ENCODE peak calls at places on chromosomes 1 and 21, in five cellular contexts. Z, D, B, U and H are unnamed samples.

GRCh38 chr1:157682710-157683437 is 17.7 kb downstream of the FCRL3 start:
- DNase-seq in Z (no peak), D (no peak), B (no peak), U (no peak), H (no peak)

GRCh38 chr1:29624747-29625420 is 388.6 kb downstream of the PTPRU start:
- DNase-seq in Z (no peak), D (no peak), B (no peak), U (no peak), H (no peak)

GRCh38 chr1:17075470-17076255 is 21.8 kb upstream of the SDHB start:
- DNase-seq in Z (no peak), D (no peak), B (no peak), U (no peak), H (no peak)

GRCh38 chr1:1069711-1070676 is 4.1 kb downstream of the RNF223 start:
- DNase-seq in Z (no peak), D (no peak), B (no peak), U (no peak), H (peak)

GRCh38 chr21:27250386-27250785 is 283.5 kb upstream of the ADAMTS5 start:
- DNase-seq in Z (no peak), D (no peak), B (no peak), U (peak), H (no peak)

GRCh38 chr1:38267037-38268036 is 220.7 kb upstream of the POU3F1 start:
- DNase-seq in Z (no peak), D (no peak), B (no peak), U (no peak), H (no peak)

GRCh38 chr1:21220815-21221214 is 44.1 kb upstream of the EIF4G3 start:
- DNase-seq in Z (peak), D (no peak), B (peak), U (peak), H (no peak)

GRCh38 chr1:11407301-11407994 is 71.5 kb upstream of the DISP3 start:
- DNase-seq in Z (no peak), D (peak), B (no peak), U (no peak), H (no peak)

DNA sequence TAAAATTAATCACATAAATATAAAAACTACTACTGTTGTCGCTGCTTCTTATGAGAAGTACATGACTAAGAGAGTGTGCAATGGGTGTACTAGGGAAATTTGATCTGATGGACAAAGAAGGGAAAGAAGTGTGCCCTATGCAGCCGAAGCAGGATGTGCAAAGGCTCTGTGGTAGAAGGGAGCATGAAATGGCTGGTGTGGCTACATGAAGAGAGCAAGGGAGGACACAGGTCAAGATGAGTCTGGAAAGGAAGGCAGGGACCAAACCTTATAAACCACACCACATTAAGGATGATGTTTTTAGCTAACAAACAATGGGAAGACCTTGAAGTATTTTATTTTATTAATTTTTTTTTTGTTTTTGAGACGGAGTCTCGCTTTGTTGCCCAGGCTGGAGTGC is 20.0 kb downstream of the MAB21L3 start:
- DNase-seq in Z (no peak), D (no peak), B (no peak), U (no peak), H (no peak)
- TF ChIP-seq CTCF in Z (no peak), D (no peak), B (no peak), U (no peak), H (no peak)

GRCh38 chr1:50667272-50667671 is 244.0 kb upstream of the DMRTA2 start:
- DNase-seq in Z (no peak), D (no peak), B (peak), U (no peak), H (no peak)

GRCh38 chr1:50665413-50665812 is 242.2 kb upstream of the DMRTA2 start:
- DNase-seq in Z (no peak), D (no peak), B (no peak), U (peak), H (no peak)

GRCh38 chr1:50661626-50662025 is 238.4 kb upstream of the DMRTA2 start:
- DNase-seq in Z (peak), D (no peak), B (no peak), U (no peak), H (no peak)

GRCh38 chr1:50667710-50668356 is 244.6 kb upstream of the DMRTA2 start:
- DNase-seq in Z (no peak), D (no peak), B (peak), U (peak), H (no peak)

GRCh38 chr1:50666849-50667248 is 243.6 kb upstream of the DMRTA2 start:
- DNase-seq in Z (no peak), D (no peak), B (peak), U (no peak), H (no peak)
- TF ChIP-seq CTCF in Z (no peak), D (no peak), B (no peak), U (no peak), H (no peak)

GRCh38 chr1:180365039-180365438 is 135.0 kb downstream of the LHX4 start:
- DNase-seq in Z (no peak), D (no peak), B (no peak), U (no peak), H (no peak)
- TF ChIP-seq CTCF in Z (no peak), D (peak), B (no peak), U (no peak), H (no peak)

GRCh38 chr1:240149488-240150094 is 57.9 kb downstream of the FMN2 start:
- DNase-seq in Z (peak), D (no peak), B (peak), U (peak), H (no peak)
- TF ChIP-seq CTCF in Z (peak), D (peak), B (peak), U (peak), H (peak)

GRCh38 chr1:43651188-43651587 is 1.2 kb downstream of the KDM4A start:
- DNase-seq in Z (no peak), D (no peak), B (peak), U (no peak), H (no peak)

GRCh38 chr1:43653893-43654292 is 3.9 kb downstream of the KDM4A start:
- DNase-seq in Z (no peak), D (peak), B (no peak), U (no peak), H (no peak)

GRCh38 chr1:43655953-43656352 is 6.0 kb downstream of the KDM4A start:
- DNase-seq in Z (no peak), D (no peak), B (no peak), U (no peak), H (no peak)

GRCh38 chr1:43651922-43652321 is 2.0 kb downstream of the KDM4A start:
- DNase-seq in Z (peak), D (no peak), B (no peak), U (no peak), H (no peak)

GRCh38 chr1:43653339-43653738 is 3.4 kb downstream of the KDM4A start:
- DNase-seq in Z (peak), D (peak), B (peak), U (peak), H (no peak)
- TF ChIP-seq CTCF in Z (peak), D (peak), B (no peak), U (peak), H (no peak)

GRCh38 chr1:119903443-119903835 is 7.1 kb upstream of the ADAM30 start:
- DNase-seq in Z (no peak), D (no peak), B (no peak), U (no peak), H (no peak)

GRCh38 chr1:119899321-119899720 is 3.0 kb upstream of the ADAM30 start:
- DNase-seq in Z (no peak), D (no peak), B (no peak), U (no peak), H (no peak)

GRCh38 chr1:119906927-119907652 is 10.8 kb upstream of the ADAM30 start:
- DNase-seq in Z (no peak), D (no peak), B (no peak), U (no peak), H (no peak)

GRCh38 chr1:119898520-119898919 is 2.2 kb upstream of the ADAM30 start:
- DNase-seq in Z (no peak), D (no peak), B (no peak), U (no peak), H (no peak)

DNA sequence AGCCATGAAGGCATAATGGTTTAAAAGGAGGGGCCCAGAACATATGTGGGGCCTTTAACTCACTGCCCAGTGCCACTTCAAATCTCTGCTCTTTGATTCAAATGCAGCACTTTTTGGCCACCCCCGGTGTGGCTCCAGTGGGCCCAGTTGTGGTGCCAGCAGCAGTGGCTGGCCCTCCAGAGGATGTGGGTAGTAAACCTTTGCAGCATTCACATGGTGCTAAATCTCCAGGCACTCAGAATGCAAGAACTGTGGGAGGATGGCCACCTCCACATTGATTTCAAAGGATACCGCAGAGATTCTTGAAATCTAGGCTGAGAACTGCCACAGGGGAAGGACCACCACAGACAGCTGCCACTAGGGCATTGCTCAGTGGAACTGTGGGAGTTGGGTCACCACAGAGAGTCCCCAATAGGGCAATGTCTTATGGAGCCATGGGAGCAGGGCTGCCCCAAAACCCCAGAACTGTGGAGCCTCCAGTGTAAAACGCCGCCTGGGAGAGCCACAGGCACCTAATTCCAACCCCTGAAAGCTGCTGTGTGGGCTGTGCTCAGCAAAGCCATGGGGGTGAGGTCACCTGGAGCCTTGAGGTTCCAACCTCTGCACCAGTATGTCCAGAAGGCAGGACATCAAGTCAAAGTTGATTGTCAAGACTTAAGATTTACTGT is 6.6 kb upstream of the ADAM30 start:
- DNase-seq in Z (no peak), D (no peak), B (no peak), U (no peak), H (no peak)
- TF ChIP-seq CTCF in Z (no peak), D (no peak), B (no peak), U (no peak), H (no peak)